ENCODE peak calls at places on chromosomes 5 and 9, in four cellular contexts. H, E, L and W are unnamed samples. For H3K36me3, the result is how much of the 10 kb centered on the place peaks cover.

GRCh38 chr9:81595887-81596558 is 93.3 kb downstream of the TLE1 start:
- DNase-seq in H (peak), E (no peak), L (no peak), W (no peak)

GRCh38 chr9:7970666-7971335 is 171.2 kb upstream of the DMAC1 start:
- DNase-seq in H (no peak), E (no peak), L (no peak), W (no peak)

GRCh38 chr9:97623946-97624345 is 9.2 kb downstream of the TSTD2 start:
- DNase-seq in H (no peak), E (no peak), L (no peak), W (no peak)

GRCh38 chr9:82038897-82039296 is 50.3 kb downstream of the SPATA31D1 start:
- DNase-seq in H (no peak), E (no peak), L (no peak), W (no peak)

GRCh38 chr9:74979844-74980243 is 27.1 kb upstream of the C9orf40 start:
- DNase-seq in H (no peak), E (no peak), L (no peak), W (no peak)

GRCh38 chr5:14054965-14055963 is 87.9 kb upstream of the TRIO start:
- DNase-seq in H (no peak), E (no peak), L (no peak), W (no peak)

GRCh38 chr9:82570226-82570625 is 492.7 kb downstream of the RASEF start:
- DNase-seq in H (no peak), E (no peak), L (no peak), W (no peak)

GRCh38 chr5:167030500-167031120 is 1260.8 kb upstream of the WWC1 start:
- DNase-seq in H (peak), E (peak), L (no peak), W (no peak)

GRCh38 chr9:17589771-17590170 is 10.9 kb downstream of the SH3GL2 start:
- DNase-seq in H (no peak), E (no peak), L (no peak), W (no peak)

DNA sequence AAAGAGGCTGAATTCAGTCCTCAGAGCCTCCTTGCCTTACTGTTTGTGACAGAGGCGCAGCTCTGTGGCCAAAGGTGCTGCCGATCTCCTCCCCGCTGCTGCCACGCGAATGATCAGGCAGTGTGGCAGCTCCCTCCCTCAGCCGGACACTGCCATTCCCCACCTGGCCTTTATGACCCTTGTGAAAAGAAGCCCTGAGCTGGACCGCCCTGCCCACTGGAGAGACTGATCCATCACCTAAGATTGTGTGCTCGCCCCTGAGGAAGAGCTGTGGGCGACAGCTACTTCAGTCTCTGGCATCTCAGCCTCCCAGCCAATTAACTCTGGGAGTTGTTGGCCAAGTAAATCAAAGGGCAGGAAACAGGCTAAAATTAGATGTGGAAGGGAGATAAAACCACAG is 90.9 kb downstream of the CARTPT start:
- DNase-seq in H (no peak), E (no peak), L (no peak), W (no peak)
- TF ChIP-seq ZNF274 in H (no peak), E (no peak), L (no peak), W (no peak)

GRCh38 chr5:173458819-173459218 is 130.6 kb upstream of the STC2 start:
- DNase-seq in H (no peak), E (no peak), L (no peak), W (no peak)

GRCh38 chr5:173466227-173466626 is 138.0 kb upstream of the STC2 start:
- DNase-seq in H (no peak), E (no peak), L (no peak), W (no peak)

GRCh38 chr5:173459225-173459624 is 131.0 kb upstream of the STC2 start:
- DNase-seq in H (no peak), E (no peak), L (no peak), W (no peak)

GRCh38 chr5:173464813-173465212 is 136.6 kb upstream of the STC2 start:
- DNase-seq in H (no peak), E (no peak), L (no peak), W (no peak)

DNA sequence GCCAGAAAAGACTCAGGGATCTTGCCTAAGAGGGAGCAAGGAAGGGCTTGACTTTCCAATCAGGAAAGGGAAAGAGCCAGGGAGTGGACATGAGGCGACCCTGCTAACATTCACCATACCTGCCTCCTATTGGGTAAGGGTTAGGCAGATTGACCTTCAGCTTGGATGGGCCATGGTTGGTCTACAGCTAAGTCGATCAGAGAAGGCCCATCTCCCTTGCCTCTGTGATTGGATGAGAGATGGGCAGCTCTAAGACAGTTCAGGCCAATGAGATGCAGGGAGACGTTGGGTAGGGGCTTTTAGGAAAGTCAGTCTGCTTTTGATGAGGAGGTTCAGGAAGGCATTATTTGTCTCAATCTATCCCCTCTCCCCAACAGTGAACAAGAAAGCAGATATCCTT is 135.0 kb upstream of the STC2 start:
- DNase-seq in H (no peak), E (no peak), L (no peak), W (no peak)
- H3K36me3 ChIP-seq in H (under half), E (under half), L (under half), W (under half)

GRCh38 chr5:126445502-126446174 is 22.4 kb downstream of the GRAMD2B start:
- DNase-seq in H (no peak), E (no peak), L (peak), W (no peak)
- H3K9ac ChIP-seq in H (no peak), E (no peak), L (peak), W (no peak)

GRCh38 chr5:56534102-56534501 is 281.2 kb upstream of the MAP3K1 start:
- DNase-seq in H (no peak), E (peak), L (peak), W (peak)
- TF ChIP-seq ZNF274 in H (no peak), E (no peak), L (no peak), W (no peak)

GRCh38 chr5:172010278-172010677 is 3.8 kb upstream of the FBXW11 start:
- DNase-seq in H (no peak), E (no peak), L (no peak), W (peak)
- H3K36me3 ChIP-seq in H (under half), E (under half), L (under half), W (under half)